ENCODE peak calls at places on chromosomes 2 and 18, in eight cellular contexts. H, B, M, X, N, U, L and S are unnamed samples.

GRCh38 chr2:118047273-118047898 is 33.5 kb upstream of the CCDC93 start:
- DNase-seq in H (no peak), B (no peak), M (no peak), X (no peak), N (no peak), U (peak; percentile 68), L (no peak), S (no peak)

GRCh38 chr2:8575011-8575750 is 106.7 kb upstream of the ID2 start:
- DNase-seq in H (no peak), B (no peak), M (peak; percentile 68), X (peak; percentile 55), N (peak; percentile 51), U (no peak), L (peak; percentile 81), S (peak; percentile 30)

GRCh38 chr2:187542123-187542522 is 12.1 kb downstream of the TFPI start:
- DNase-seq in H (no peak), B (no peak), M (no peak), X (no peak), N (no peak), U (no peak), L (no peak), S (no peak)

GRCh38 chr2:172021955-172022354 is 22.2 kb downstream of the METAP1D start:
- DNase-seq in H (no peak), B (no peak), M (no peak), X (no peak), N (no peak), U (peak; percentile 42), L (no peak), S (no peak)

GRCh38 chr2:239825705-239825979 is 199.5 kb downstream of the NDUFA10 start:
- DNase-seq in H (no peak), B (no peak), M (no peak), X (no peak), N (peak; percentile 25), U (no peak), L (no peak), S (no peak)

GRCh38 chr2:112481528-112482228 is at the start of gene TTL:
- DNase-seq in H (peak; percentile 84), B (no peak), M (peak; percentile 78), X (peak; percentile 86), N (peak; percentile 78), U (peak; percentile 55), L (peak; percentile 94), S (no peak)

GRCh38 chr2:223896751-223897320 is 48.3 kb downstream of the WDFY1 start:
- DNase-seq in H (no peak), B (no peak), M (no peak), X (no peak), N (peak; percentile 64), U (peak; percentile 49), L (no peak), S (peak; percentile 85)

GRCh38 chr2:128512664-128513415 is 194.2 kb upstream of the HS6ST1 start:
- DNase-seq in H (no peak), B (no peak), M (no peak), X (no peak), N (peak; percentile 27), U (no peak), L (peak; percentile 59), S (no peak)

GRCh38 chr2:223046470-223047053 is 5.4 kb upstream of the KCNE4 start:
- DNase-seq in H (no peak), B (no peak), M (no peak), X (no peak), N (no peak), U (no peak), L (no peak), S (no peak)

GRCh38 chr2:99190548-99190947 is 9.6 kb downstream of the MRPL30 start:
- DNase-seq in H (no peak), B (no peak), M (no peak), X (no peak), N (no peak), U (no peak), L (no peak), S (no peak)

GRCh38 chr18:35478520-35479435 is 19.0 kb downstream of the INO80C start:
- DNase-seq in H (peak; percentile 58), B (no peak), M (no peak), X (peak; percentile 43), N (no peak), U (peak; percentile 88), L (no peak), S (no peak)

GRCh38 chr2:26619096-26619495 is 22.1 kb downstream of the CIB4 start:
- DNase-seq in H (no peak), B (no peak), M (no peak), X (no peak), N (no peak), U (no peak), L (no peak), S (no peak)

GRCh38 chr2:120625865-120626560 is 109.7 kb upstream of the GLI2 start:
- DNase-seq in H (no peak), B (no peak), M (no peak), X (peak; percentile 23), N (no peak), U (no peak), L (no peak), S (no peak)

GRCh38 chr2:104862061-104862941 is 8.4 kb downstream of the POU3F3 start:
- DNase-seq in H (peak; percentile 11), B (no peak), M (no peak), X (no peak), N (no peak), U (peak; percentile 76), L (peak; percentile 64), S (no peak)

GRCh38 chr2:216002693-216003092 is 10.7 kb downstream of the MREG start:
- DNase-seq in H (no peak), B (no peak), M (no peak), X (no peak), N (no peak), U (no peak), L (no peak), S (no peak)
- H3K4me3 ChIP-seq in H (no peak overlapping the region), B (no peak overlapping the region), M (no peak overlapping the region), X (no peak overlapping the region), N (no peak overlapping the region), U (no peak overlapping the region), L (no peak overlapping the region), S (no peak overlapping the region)

GRCh38 chr2:66445076-66445724 is 10.3 kb downstream of the MEIS1 start:
- DNase-seq in H (no peak), B (no peak), M (no peak), X (no peak), N (no peak), U (peak; percentile 68), L (peak; percentile 65), S (no peak)
- H3K4me3 ChIP-seq in H (peak overlapping the region; percentile 10), B (no peak overlapping the region), M (peak overlapping the region; percentile 59), X (no peak overlapping the region), N (peak overlapping the region; percentile 42), U (peak overlapping the region; percentile 44), L (peak overlapping the region; percentile 12), S (no peak overlapping the region)

DNA sequence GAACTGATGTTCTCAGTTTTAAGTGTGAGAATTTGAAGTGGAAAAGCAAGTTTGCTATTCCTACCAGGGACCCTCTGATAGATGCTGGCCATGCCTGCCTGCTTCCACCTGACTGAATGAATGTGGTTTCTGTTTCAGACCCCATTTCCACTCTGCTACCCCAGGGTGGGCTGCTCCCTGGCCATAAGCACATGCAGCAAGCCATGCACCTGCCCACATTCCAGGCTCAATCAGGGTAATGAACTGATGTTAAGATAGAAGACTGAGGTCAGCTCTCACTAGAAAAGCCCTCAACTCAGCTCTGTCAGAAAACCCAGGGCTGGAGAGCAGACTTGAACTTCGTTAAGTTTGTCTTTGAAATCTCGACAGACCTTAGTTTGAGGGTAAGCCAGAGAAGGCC is 333.9 kb downstream of the CYRIA start:
- DNase-seq in H (no peak), B (no peak), M (no peak), X (no peak), N (no peak), U (no peak), L (no peak), S (no peak)
- H3K4me3 ChIP-seq in H (no peak overlapping the region), B (no peak overlapping the region), M (no peak overlapping the region), X (no peak overlapping the region), N (no peak overlapping the region), U (no peak overlapping the region), L (no peak overlapping the region), S (no peak overlapping the region)

DNA sequence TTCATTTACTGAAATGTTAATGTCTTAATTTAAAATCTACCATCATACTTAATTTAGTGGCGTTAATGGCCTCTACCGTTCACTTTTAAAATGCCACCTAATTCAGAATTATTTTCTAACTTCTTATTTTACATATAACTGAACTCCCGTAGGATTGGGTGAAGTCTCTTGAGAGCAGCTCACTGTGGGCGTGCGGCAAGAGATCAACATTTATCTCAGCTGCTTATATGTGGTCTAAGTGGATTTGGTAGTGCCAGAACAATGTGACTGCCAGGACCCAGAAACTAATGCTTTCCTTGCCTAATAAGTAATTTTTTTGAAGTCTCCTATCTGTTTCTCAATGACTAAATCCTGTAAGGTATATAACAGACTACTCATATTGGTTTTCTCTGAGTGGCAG is 11.1 kb upstream of the NFE2L2 start:
- DNase-seq in H (no peak), B (no peak), M (no peak), X (no peak), N (no peak), U (peak; percentile 59), L (peak; percentile 53), S (no peak)
- H3K4me3 ChIP-seq in H (no peak overlapping the region), B (no peak overlapping the region), M (peak overlapping the region; percentile 41), X (no peak overlapping the region), N (no peak overlapping the region), U (no peak overlapping the region), L (no peak overlapping the region), S (no peak overlapping the region)

GRCh38 chr2:132668189-132668833 is 1.7 kb downstream of the LYPD1 start:
- DNase-seq in H (no peak), B (no peak), M (no peak), X (no peak), N (no peak), U (peak; percentile 51), L (peak; percentile 31), S (no peak)

GRCh38 chr2:132667716-132668115 is 2.3 kb downstream of the LYPD1 start:
- DNase-seq in H (no peak), B (no peak), M (no peak), X (no peak), N (no peak), U (peak; percentile 33), L (no peak), S (no peak)

GRCh38 chr2:132670104-132670960 is at the start of gene LYPD1:
- DNase-seq in H (peak; percentile 25), B (no peak), M (no peak), X (peak; percentile 14), N (no peak), U (peak; percentile 65), L (peak; percentile 59), S (no peak)

GRCh38 chr2:132669854-132670103 is 226 bp downstream of the LYPD1 start:
- DNase-seq in H (peak; percentile 16), B (no peak), M (no peak), X (no peak), N (no peak), U (peak; percentile 24), L (peak; percentile 40), S (no peak)

GRCh38 chr2:132668986-132669853 is 785 bp downstream of the LYPD1 start:
- DNase-seq in H (no peak), B (no peak), M (no peak), X (no peak), N (no peak), U (peak; percentile 41), L (peak; percentile 38), S (no peak)
- H3K4me3 ChIP-seq in H (peak overlapping the region; percentile 43), B (no peak overlapping the region), M (peak overlapping the region; percentile 67), X (no peak overlapping the region), N (peak overlapping the region; percentile 48), U (peak overlapping the region; percentile 68), L (peak overlapping the region; percentile 57), S (no peak overlapping the region)